ENCODE peak calls at places on chromosomes 2 and 18, in four cellular contexts. One of them, this sample, is unnamed. For H3K36me3, the result is how much of the 10 kb centered on the place peaks cover.

GRCh38 chr2:134178109-134178877 is 75.6 kb upstream of the MGAT5 start:
- DNase-seq in IMR-90: peak
- DNase-seq in H1: no peak
- DNase-seq in HCT116: no peak
- DNase-seq in this sample: no peak

GRCh38 chr18:26103579-26103978 is 13.2 kb upstream of the SS18 start:
- DNase-seq in IMR-90: no peak
- DNase-seq in H1: no peak
- DNase-seq in HCT116: peak
- DNase-seq in this sample: no peak

GRCh38 chr18:5294618-5295230 is 802 bp downstream of the ZBTB14 start:
- DNase-seq in IMR-90: peak
- DNase-seq in H1: no peak
- DNase-seq in HCT116: no peak
- DNase-seq in this sample: peak

GRCh38 chr2:7572460-7572859 is 655.2 kb downstream of the RNF144A start:
- DNase-seq in IMR-90: no peak
- DNase-seq in H1: no peak
- DNase-seq in HCT116: no peak
- DNase-seq in this sample: no peak

GRCh38 chr18:354003-354402 is 86.2 kb upstream of the THOC1 start:
- DNase-seq in IMR-90: no peak
- DNase-seq in H1: no peak
- DNase-seq in HCT116: no peak
- DNase-seq in this sample: no peak

GRCh38 chr2:1162768-1163584 is 212.3 kb downstream of the SNTG2 start:
- DNase-seq in IMR-90: no peak
- DNase-seq in H1: no peak
- DNase-seq in HCT116: no peak
- DNase-seq in this sample: no peak

GRCh38 chr18:60980422-60981005 is 352.7 kb upstream of the CDH20 start:
- DNase-seq in IMR-90: no peak
- DNase-seq in H1: no peak
- DNase-seq in HCT116: no peak
- DNase-seq in this sample: no peak

GRCh38 chr2:238593236-238593635 is 166.5 kb downstream of the ASB1 start:
- DNase-seq in IMR-90: no peak
- DNase-seq in H1: no peak
- DNase-seq in HCT116: no peak
- DNase-seq in this sample: no peak

GRCh38 chr2:186135697-186136096 is 350.4 kb upstream of the ZC3H15 start:
- DNase-seq in IMR-90: peak
- DNase-seq in H1: no peak
- DNase-seq in HCT116: no peak
- DNase-seq in this sample: no peak

GRCh38 chr2:129334128-129334527 is 645.3 kb upstream of the RAB6C start:
- DNase-seq in IMR-90: no peak
- DNase-seq in H1: no peak
- DNase-seq in HCT116: no peak
- DNase-seq in this sample: no peak

GRCh38 chr18:40529478-40529877 is 1425.6 kb upstream of the PIK3C3 start:
- DNase-seq in IMR-90: peak
- DNase-seq in H1: no peak
- DNase-seq in HCT116: no peak
- DNase-seq in this sample: no peak

GRCh38 chr2:241224851-241225438 is 36.5 kb downstream of the ANO7 start:
- DNase-seq in IMR-90: no peak
- DNase-seq in H1: no peak
- DNase-seq in HCT116: no peak
- DNase-seq in this sample: no peak

GRCh38 chr2:85668009-85668856 is at the start of gene SFTPB:
- DNase-seq in IMR-90: peak
- DNase-seq in H1: no peak
- DNase-seq in HCT116: no peak
- DNase-seq in this sample: no peak

GRCh38 chr2:189412330-189412953 is 28.8 kb upstream of the WDR75 start:
- DNase-seq in IMR-90: peak
- DNase-seq in H1: no peak
- DNase-seq in HCT116: peak
- DNase-seq in this sample: no peak

GRCh38 chr2:70828115-70828514 is 7.5 kb downstream of the CD207 start:
- DNase-seq in IMR-90: no peak
- DNase-seq in H1: no peak
- DNase-seq in HCT116: no peak
- DNase-seq in this sample: no peak

GRCh38 chr2:131112477-131113027 is 7.4 kb downstream of the PLEKHB2 start:
- DNase-seq in IMR-90: peak
- DNase-seq in H1: no peak
- DNase-seq in HCT116: no peak
- DNase-seq in this sample: no peak

GRCh38 chr2:201070966-201071304 is 536 bp downstream of the HYCC2 start:
- DNase-seq in IMR-90: no peak
- DNase-seq in H1: no peak
- DNase-seq in HCT116: no peak
- DNase-seq in this sample: no peak

GRCh38 chr2:27133195-27133875 is 1.1 kb downstream of the PREB start:
- DNase-seq in IMR-90: no peak
- DNase-seq in H1: no peak
- DNase-seq in HCT116: no peak
- DNase-seq in this sample: no peak

GRCh38 chr2:108633379-108633778 is 85.9 kb upstream of the RANBP2 start:
- DNase-seq in IMR-90: no peak
- DNase-seq in H1: no peak
- DNase-seq in HCT116: no peak
- DNase-seq in this sample: no peak

GRCh38 chr18:36114251-36114650 is 14.9 kb downstream of the SLC39A6 start:
- DNase-seq in IMR-90: no peak
- DNase-seq in H1: no peak
- DNase-seq in HCT116: no peak
- DNase-seq in this sample: no peak

GRCh38 chr2:23760746-23761145 is 166.2 kb downstream of the ATAD2B start:
- DNase-seq in IMR-90: peak
- DNase-seq in H1: no peak
- DNase-seq in HCT116: peak
- DNase-seq in this sample: no peak

GRCh38 chr2:231132126-231132525 is 7.3 kb upstream of the HTR2B start:
- DNase-seq in IMR-90: peak
- DNase-seq in H1: no peak
- DNase-seq in HCT116: no peak
- DNase-seq in this sample: no peak

GRCh38 chr2:38037757-38038615 is 38.0 kb downstream of the CYP1B1 start:
- DNase-seq in IMR-90: peak
- DNase-seq in H1: no peak
- DNase-seq in HCT116: no peak
- DNase-seq in this sample: peak

GRCh38 chr2:17800219-17800618 is 16.0 kb upstream of the MSGN1 start:
- DNase-seq in IMR-90: peak
- DNase-seq in H1: no peak
- DNase-seq in HCT116: no peak
- DNase-seq in this sample: no peak

GRCh38 chr2:241036964-241037421 is 38.6 kb downstream of the SNED1 start:
- DNase-seq in IMR-90: no peak
- DNase-seq in H1: no peak
- DNase-seq in HCT116: no peak
- DNase-seq in this sample: no peak

DNA sequence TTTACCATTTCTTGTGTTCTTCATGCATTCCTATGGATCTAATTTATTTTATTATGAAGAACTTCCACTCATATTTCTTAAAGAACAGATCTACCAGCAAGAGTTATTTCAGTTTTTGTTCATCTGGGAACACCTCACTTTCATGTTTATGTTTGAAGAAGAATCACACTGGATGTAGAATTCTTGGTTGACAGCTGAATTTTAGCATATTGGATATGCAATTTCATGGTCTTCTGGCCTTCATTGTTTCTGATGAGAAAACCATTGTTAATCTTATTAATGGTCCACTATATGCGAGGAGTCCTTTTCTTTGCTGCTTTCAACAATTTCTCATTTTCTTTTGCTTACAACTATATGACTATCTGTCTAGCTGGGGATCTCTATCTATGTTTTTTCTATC is 189.2 kb downstream of the UXS1 start:
- DNase-seq in IMR-90: no peak
- DNase-seq in H1: no peak
- DNase-seq in HCT116: no peak
- DNase-seq in this sample: no peak
- TF ChIP-seq POLR2A in IMR-90: no peak
- TF ChIP-seq POLR2A in H1: no peak
- TF ChIP-seq POLR2A in HCT116: no peak
- TF ChIP-seq POLR2A in this sample: no peak

DNA sequence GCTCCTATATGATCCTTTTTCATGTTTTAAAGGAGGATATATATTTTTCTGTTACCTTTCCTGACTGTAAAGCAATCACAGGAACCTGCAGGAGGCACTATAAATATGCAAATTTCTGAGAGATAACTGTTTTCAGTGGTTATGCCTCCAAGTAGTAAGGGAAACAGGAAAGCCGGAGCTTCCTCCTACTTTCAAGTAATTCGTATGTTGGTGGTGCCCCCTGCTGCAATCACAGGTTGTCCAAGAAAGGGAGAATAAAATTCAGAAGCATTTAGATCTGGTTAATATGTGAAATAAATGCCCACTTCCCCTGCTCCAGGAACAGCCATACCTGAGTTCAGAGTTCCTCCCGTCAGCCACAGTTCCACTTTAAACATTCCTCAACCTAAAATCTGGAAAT is 12.0 kb upstream of the BCL11A start:
- DNase-seq in IMR-90: peak
- DNase-seq in H1: no peak
- DNase-seq in HCT116: peak
- DNase-seq in this sample: no peak
- TF ChIP-seq CTCF in IMR-90: peak
- TF ChIP-seq CTCF in H1: no peak
- TF ChIP-seq CTCF in HCT116: peak
- TF ChIP-seq CTCF in this sample: no peak

GRCh38 chr18:79717059-79717458 is 37.5 kb downstream of the CTDP1 start:
- DNase-seq in IMR-90: no peak
- DNase-seq in H1: no peak
- DNase-seq in HCT116: no peak
- DNase-seq in this sample: no peak

GRCh38 chr18:79718126-79718525 is 38.5 kb downstream of the CTDP1 start:
- DNase-seq in IMR-90: no peak
- DNase-seq in H1: no peak
- DNase-seq in HCT116: no peak
- DNase-seq in this sample: no peak

GRCh38 chr18:79720359-79720733 is 40.7 kb downstream of the CTDP1 start:
- DNase-seq in IMR-90: no peak
- DNase-seq in H1: no peak
- DNase-seq in HCT116: no peak
- DNase-seq in this sample: no peak

GRCh38 chr18:79717555-79718074 is 38.0 kb downstream of the CTDP1 start:
- DNase-seq in IMR-90: no peak
- DNase-seq in H1: no peak
- DNase-seq in HCT116: no peak
- DNase-seq in this sample: no peak

DNA sequence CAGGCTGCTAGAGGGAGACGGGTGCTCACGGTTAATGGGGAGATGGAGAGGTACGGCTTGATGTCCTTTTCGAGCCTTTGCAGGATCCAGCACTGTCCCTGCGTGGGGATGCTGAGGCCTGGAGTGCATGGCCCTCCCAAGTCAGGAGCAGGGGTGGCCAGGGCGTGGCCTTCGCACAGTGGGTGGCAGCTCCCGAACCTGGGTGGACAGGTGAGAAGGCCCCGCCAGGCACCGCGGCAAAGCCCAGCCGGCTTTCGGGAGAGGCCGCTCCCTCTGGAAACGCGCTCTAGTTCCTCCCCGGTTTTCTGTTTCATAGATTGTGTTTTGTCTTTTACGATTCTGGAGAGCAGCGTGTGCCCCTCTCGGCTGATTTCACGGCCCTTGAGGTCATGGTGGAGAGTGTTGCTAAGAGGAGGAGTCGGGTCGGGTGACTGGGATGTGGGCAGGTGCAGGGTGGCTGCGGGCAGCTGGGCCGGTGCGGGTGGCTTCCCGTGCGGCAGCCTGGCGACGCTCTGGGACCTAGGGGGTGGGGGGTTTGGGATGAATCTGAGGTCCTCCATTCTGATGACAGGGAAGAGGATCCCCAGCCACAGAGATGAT is 39.4 kb downstream of the CTDP1 start:
- DNase-seq in IMR-90: no peak
- DNase-seq in H1: no peak
- DNase-seq in HCT116: no peak
- DNase-seq in this sample: no peak
- H3K36me3 ChIP-seq in IMR-90: half or more
- H3K36me3 ChIP-seq in H1: under half
- H3K36me3 ChIP-seq in HCT116: under half
- H3K36me3 ChIP-seq in this sample: under half

GRCh38 chr2:226792155-226792871 is 7.3 kb downstream of the IRS1 start:
- DNase-seq in IMR-90: peak
- DNase-seq in H1: no peak
- DNase-seq in HCT116: no peak
- DNase-seq in this sample: no peak

GRCh38 chr2:226790006-226790405 is 9.6 kb downstream of the IRS1 start:
- DNase-seq in IMR-90: no peak
- DNase-seq in H1: no peak
- DNase-seq in HCT116: no peak
- DNase-seq in this sample: no peak

GRCh38 chr2:226791487-226792081 is 8.0 kb downstream of the IRS1 start:
- DNase-seq in IMR-90: peak
- DNase-seq in H1: no peak
- DNase-seq in HCT116: no peak
- DNase-seq in this sample: peak

GRCh38 chr2:226790436-226790835 is 9.2 kb downstream of the IRS1 start:
- DNase-seq in IMR-90: peak
- DNase-seq in H1: no peak
- DNase-seq in HCT116: no peak
- DNase-seq in this sample: no peak

GRCh38 chr2:226791056-226791486 is 8.5 kb downstream of the IRS1 start:
- DNase-seq in IMR-90: peak
- DNase-seq in H1: no peak
- DNase-seq in HCT116: no peak
- DNase-seq in this sample: peak
- TF ChIP-seq POLR2A in IMR-90: no peak
- TF ChIP-seq POLR2A in H1: no peak
- TF ChIP-seq POLR2A in HCT116: no peak
- TF ChIP-seq POLR2A in this sample: no peak

GRCh38 chr18:58104071-58104470 is 60.0 kb downstream of the NEDD4L start:
- DNase-seq in IMR-90: no peak
- DNase-seq in H1: no peak
- DNase-seq in HCT116: no peak
- DNase-seq in this sample: no peak

GRCh38 chr18:58105206-58105907 is 61.3 kb downstream of the NEDD4L start:
- DNase-seq in IMR-90: peak
- DNase-seq in H1: no peak
- DNase-seq in HCT116: no peak
- DNase-seq in this sample: no peak

GRCh38 chr18:58105908-58106673 is 62.1 kb downstream of the NEDD4L start:
- DNase-seq in IMR-90: peak
- DNase-seq in H1: no peak
- DNase-seq in HCT116: no peak
- DNase-seq in this sample: no peak

GRCh38 chr18:58109251-58109650 is 65.2 kb downstream of the NEDD4L start:
- DNase-seq in IMR-90: no peak
- DNase-seq in H1: no peak
- DNase-seq in HCT116: no peak
- DNase-seq in this sample: no peak

GRCh38 chr18:58106674-58107058 is 62.6 kb downstream of the NEDD4L start:
- DNase-seq in IMR-90: no peak
- DNase-seq in H1: no peak
- DNase-seq in HCT116: no peak
- DNase-seq in this sample: no peak
- TF ChIP-seq CTCF in IMR-90: no peak
- TF ChIP-seq CTCF in H1: no peak
- TF ChIP-seq CTCF in HCT116: no peak
- TF ChIP-seq CTCF in this sample: no peak

This sample was measured in prostate gland.